ENCODE peak calls at places on chromosomes 13 and 19, in eight cellular contexts. B is lung, T is ACHN, O is activated T-cell treated with anti-CD3 and anti-CD28 coated beads for 24 hours, V is upper lobe of right lung, M is H54, C is A172, E is NCI-H69. H is an unnamed sample.

GRCh38 chr19:11519138-11519537 is 9.8 kb downstream of the ECSIT start:
- DNase-seq in B (no peak), T (no peak), O (no peak), V (no peak), M (no peak), C (no peak), E (no peak), H (no peak)

GRCh38 chr13:53411443-53411842 is 382.8 kb downstream of the OLFM4 start:
- DNase-seq in B (no peak), T (no peak), O (no peak), V (no peak), M (no peak), C (no peak), E (peak), H (no peak)

GRCh38 chr13:25943666-25944065 is 108.2 kb downstream of the SHISA2 start:
- DNase-seq in B (no peak), T (peak), O (no peak), V (no peak), M (no peak), C (no peak), E (no peak), H (no peak)

GRCh38 chr19:677601-678380 is 1.6 kb downstream of the FSTL3 start:
- DNase-seq in B (no peak), T (no peak), O (no peak), V (peak), M (peak), C (peak), E (peak), H (no peak)

GRCh38 chr13:30832845-30833332 is 73.2 kb upstream of the MEDAG start:
- DNase-seq in B (no peak), T (peak), O (peak), V (peak), M (peak), C (peak), E (peak), H (no peak)

GRCh38 chr19:49042177-49042576 is 1.5 kb upstream of the CGB5 start:
- DNase-seq in B (no peak), T (peak), O (no peak), V (no peak), M (no peak), C (peak), E (no peak), H (no peak)

GRCh38 chr19:36245210-36246005 is 30.5 kb downstream of the ZNF146 start:
- DNase-seq in B (no peak), T (no peak), O (no peak), V (no peak), M (no peak), C (no peak), E (no peak), H (peak)

GRCh38 chr13:87671031-87671823 is at the start of gene SLITRK5:
- DNase-seq in B (peak), T (peak), O (peak), V (peak), M (peak), C (peak), E (peak), H (peak)

GRCh38 chr19:49579947-49580263 is 451 bp downstream of the NOSIP start:
- DNase-seq in B (no peak), T (no peak), O (no peak), V (no peak), M (no peak), C (no peak), E (no peak), H (no peak)

GRCh38 chr13:34347784-34348573 is 530.0 kb downstream of the RFC3 start:
- DNase-seq in B (no peak), T (no peak), O (no peak), V (no peak), M (no peak), C (no peak), E (no peak), H (no peak)

GRCh38 chr13:76886292-76887061 is at the start of gene KCTD12:
- DNase-seq in B (peak), T (peak), O (peak), V (peak), M (peak), C (peak), E (peak), H (peak)

GRCh38 chr13:103157034-103157433 is 90.8 kb upstream of the SLC10A2 start:
- DNase-seq in B (no peak), T (no peak), O (no peak), V (no peak), M (no peak), C (no peak), E (peak), H (no peak)

GRCh38 chr13:53250272-53250875 is 221.8 kb downstream of the OLFM4 start:
- DNase-seq in B (no peak), T (peak), O (no peak), V (no peak), M (peak), C (peak), E (peak), H (no peak)

GRCh38 chr19:5191091-5191490 is 149.5 kb downstream of the PTPRS start:
- DNase-seq in B (no peak), T (no peak), O (no peak), V (no peak), M (no peak), C (peak), E (no peak), H (no peak)

GRCh38 chr13:107376393-107377085 is 808.6 kb upstream of the ARGLU1 start:
- DNase-seq in B (no peak), T (no peak), O (no peak), V (no peak), M (no peak), C (no peak), E (peak), H (no peak)

GRCh38 chr13:113150545-113151365 is 7.7 kb upstream of the PROZ start:
- DNase-seq in B (no peak), T (no peak), O (no peak), V (no peak), M (no peak), C (no peak), E (no peak), H (no peak)

GRCh38 chr13:33548065-33548464 is 262.5 kb upstream of the STARD13 start:
- DNase-seq in B (no peak), T (no peak), O (no peak), V (no peak), M (no peak), C (no peak), E (no peak), H (no peak)

GRCh38 chr13:33446821-33447481 is 161.4 kb upstream of the STARD13 start:
- DNase-seq in B (peak), T (no peak), O (no peak), V (no peak), M (no peak), C (no peak), E (peak), H (no peak)

GRCh38 chr19:795691-796581 is 1.3 kb upstream of the PTBP1 start:
- DNase-seq in B (no peak), T (no peak), O (no peak), V (no peak), M (no peak), C (no peak), E (no peak), H (no peak)

GRCh38 chr19:964761-965694 is 19.1 kb upstream of the WDR18 start:
- DNase-seq in B (no peak), T (peak), O (no peak), V (no peak), M (no peak), C (peak), E (no peak), H (no peak)

GRCh38 chr13:32878172-32878571 is 138.1 kb upstream of the KL start:
- DNase-seq in B (peak), T (peak), O (no peak), V (no peak), M (no peak), C (peak), E (no peak), H (no peak)

GRCh38 chr13:112940236-112940635 is 28.8 kb upstream of the MCF2L start:
- DNase-seq in B (no peak), T (no peak), O (no peak), V (no peak), M (no peak), C (no peak), E (peak), H (peak)

GRCh38 chr13:90362718-90363117 is 984.8 kb upstream of the MIR17HG start:
- DNase-seq in B (no peak), T (no peak), O (no peak), V (no peak), M (no peak), C (peak), E (no peak), H (no peak)

GRCh38 chr13:71285700-71286099 is 581.3 kb downstream of the DACH1 start:
- DNase-seq in B (no peak), T (no peak), O (no peak), V (no peak), M (no peak), C (no peak), E (peak), H (no peak)

GRCh38 chr13:77555246-77555645 is 19.7 kb downstream of the SCEL start:
- DNase-seq in B (no peak), T (no peak), O (no peak), V (no peak), M (no peak), C (no peak), E (peak), H (no peak)

GRCh38 chr19:35052599-35053190 is 11.2 kb downstream of the HPN start:
- DNase-seq in B (no peak), T (no peak), O (no peak), V (no peak), M (no peak), C (no peak), E (no peak), H (no peak)

GRCh38 chr13:30796833-30797601 is 61.7 kb downstream of the ALOX5AP start:
- DNase-seq in B (no peak), T (no peak), O (peak), V (no peak), M (no peak), C (no peak), E (peak), H (no peak)

H was measured in occipital lobe.